ENCODE peak calls at places on chromosomes 4 and X, in nine cellular contexts. X is hepatocyte, J is T-helper 2 cell, T is AML-193, U is lower lobe of right lung, Z is hypothalamus, K is RKO, W is SK-MEL-5, F is Kasumi-1. S is an unnamed sample.

GRCh38 chr4:100026066-100026465 is 76.0 kb upstream of the H2AZ1 start:
- DNase-seq in X (no peak), J (no peak), T (no peak), U (no peak), Z (no peak), K (no peak), W (no peak), F (no peak), S (no peak)

GRCh38 chr4:112140536-112140935 is 4.7 kb upstream of the FAM241A start:
- DNase-seq in X (no peak), J (no peak), T (no peak), U (no peak), Z (no peak), K (no peak), W (no peak), F (peak; percentile 5), S (no peak)

GRCh38 chr4:145557720-145558119 is 61.5 kb upstream of the MMAA start:
- DNase-seq in X (peak; percentile 78), J (no peak), T (peak; percentile 72), U (no peak), Z (peak; percentile 27), K (peak; percentile 50), W (peak; percentile 75), F (peak; percentile 77), S (peak; percentile 37)

GRCh38 chrX:150361070-150361776 is 1.9 kb upstream of the MAMLD1 start:
- DNase-seq in X (peak; percentile 40), J (peak; percentile 25), T (no peak), U (peak; percentile 38), Z (no peak), K (no peak), W (no peak), F (no peak), S (no peak)

GRCh38 chr4:160493206-160493605 is 1390.3 kb downstream of the RAPGEF2 start:
- DNase-seq in X (no peak), J (no peak), T (no peak), U (no peak), Z (no peak), K (no peak), W (no peak), F (no peak), S (no peak)

GRCh38 chrX:19303216-19303880 is 40.4 kb upstream of the PDHA1 start:
- DNase-seq in X (peak; percentile 48), J (no peak), T (no peak), U (no peak), Z (no peak), K (no peak), W (no peak), F (no peak), S (peak; percentile 21)

GRCh38 chr4:185384877-185385465 is 10.8 kb downstream of the LRP2BP start:
- DNase-seq in X (no peak), J (no peak), T (no peak), U (no peak), Z (no peak), K (no peak), W (no peak), F (no peak), S (no peak)

GRCh38 chr4:92234393-92235176 is 69.2 kb upstream of the GRID2 start:
- DNase-seq in X (peak; percentile 59), J (no peak), T (no peak), U (no peak), Z (no peak), K (peak; percentile 3), W (peak; percentile 83), F (no peak), S (no peak)

GRCh38 chr4:137934921-137935320 is 307.2 kb downstream of the SLC7A11 start:
- DNase-seq in X (no peak), J (no peak), T (no peak), U (no peak), Z (no peak), K (no peak), W (no peak), F (no peak), S (no peak)

GRCh38 chrX:12984629-12985303 is 9.9 kb downstream of the TMSB4X start:
- DNase-seq in X (peak; percentile 63), J (peak; percentile 69), T (no peak), U (no peak), Z (no peak), K (no peak), W (peak; percentile 10), F (no peak), S (peak; percentile 38)